ENCODE peak calls at places on chromosomes 13 and 19, in eight cellular contexts. D, W, R, I, L, U, O and G are unnamed samples.

GRCh38 chr13:96993660-96994029 is 631 bp downstream of the OXGR1 start:
- DNase-seq in D (no peak), W (no peak), R (no peak), I (no peak), L (no peak), U (no peak), O (no peak), G (no peak)

GRCh38 chr19:34305221-34306058 is 51.1 kb downstream of the GARRE1 start:
- DNase-seq in D (no peak), W (no peak), R (no peak), I (no peak), L (no peak), U (no peak), O (no peak), G (no peak)

GRCh38 chr19:4316940-4317339 is 12.5 kb downstream of the FSD1 start:
- DNase-seq in D (no peak), W (no peak), R (peak; percentile 12), I (no peak), L (no peak), U (no peak), O (no peak), G (no peak)

GRCh38 chr13:24214528-24214927 is 54.0 kb downstream of the SPATA13 start:
- DNase-seq in D (no peak), W (no peak), R (no peak), I (no peak), L (no peak), U (peak; percentile 24), O (no peak), G (no peak)

GRCh38 chr13:46535822-46536221 is 17.1 kb upstream of the LRCH1 start:
- DNase-seq in D (no peak), W (no peak), R (no peak), I (no peak), L (no peak), U (no peak), O (no peak), G (no peak)

GRCh38 chr13:93309886-93310520 is 83.4 kb downstream of the GPC6 start:
- DNase-seq in D (peak; percentile 74), W (no peak), R (no peak), I (no peak), L (no peak), U (no peak), O (no peak), G (no peak)

GRCh38 chr13:77230560-77230959 is 96.3 kb downstream of the MYCBP2 start:
- DNase-seq in D (no peak), W (no peak), R (no peak), I (peak; percentile 41), L (no peak), U (no peak), O (no peak), G (no peak)

GRCh38 chr19:45996933-45997332 is 1.7 kb downstream of the CCDC61 start:
- DNase-seq in D (no peak), W (no peak), R (peak; percentile 19), I (no peak), L (no peak), U (no peak), O (no peak), G (no peak)

GRCh38 chr13:40170091-40170490 is 496.4 kb downstream of the FOXO1 start:
- DNase-seq in D (no peak), W (no peak), R (no peak), I (no peak), L (no peak), U (no peak), O (no peak), G (no peak)

GRCh38 chr13:75359266-75359665 is 122.7 kb downstream of the TBC1D4 start:
- DNase-seq in D (peak; percentile 92), W (no peak), R (no peak), I (no peak), L (no peak), U (no peak), O (no peak), G (no peak)

GRCh38 chr19:38079926-38080380 is 144.1 kb downstream of the DPF1 start:
- DNase-seq in D (peak; percentile 89), W (no peak), R (no peak), I (peak; percentile 14), L (no peak), U (no peak), O (no peak), G (no peak)

GRCh38 chr19:1510442-1510806 is 2.4 kb downstream of the ADAMTSL5 start:
- DNase-seq in D (no peak), W (no peak), R (peak; percentile 64), I (no peak), L (no peak), U (no peak), O (no peak), G (no peak)

GRCh38 chr19:43407416-43408005 is 7.2 kb upstream of the TEX101 start:
- DNase-seq in D (no peak), W (no peak), R (no peak), I (no peak), L (no peak), U (no peak), O (no peak), G (no peak)